ENCODE peak calls at places on chromosomes 5 and 9, in seven cellular contexts. A, L, Z, G, B, F and T are unnamed samples.

GRCh38 chr5:135139397-135140134 is 105.5 kb upstream of the PITX1 start:
- DNase-seq in A (no peak), L (no peak), Z (peak), G (no peak), B (no peak), F (peak), T (no peak)

GRCh38 chr5:126777257-126777973 is 479 bp downstream of the LMNB1 start:
- DNase-seq in A (peak), L (peak), Z (peak), G (peak), B (peak), F (peak), T (peak)

GRCh38 chr5:173644700-173645436 is 28.4 kb upstream of the BOD1 start:
- DNase-seq in A (no peak), L (no peak), Z (peak), G (no peak), B (no peak), F (no peak), T (no peak)

GRCh38 chr9:6106576-6107339 is 91.3 kb upstream of the RANBP6 start:
- DNase-seq in A (peak), L (no peak), Z (peak), G (peak), B (no peak), F (peak), T (no peak)

GRCh38 chr5:143977891-143978448 is 166.0 kb downstream of the HMHB1 start:
- DNase-seq in A (no peak), L (no peak), Z (peak), G (no peak), B (no peak), F (peak), T (no peak)

GRCh38 chr5:69360442-69360841 is 8.9 kb downstream of the AK6 start:
- DNase-seq in A (no peak), L (no peak), Z (no peak), G (no peak), B (no peak), F (no peak), T (no peak)

GRCh38 chr5:181223041-181223728 is at the start of gene TRIM41:
- DNase-seq in A (peak), L (peak), Z (peak), G (peak), B (peak), F (peak), T (peak)

GRCh38 chr5:137605377-137605776 is 106.3 kb upstream of the SPOCK1 start:
- DNase-seq in A (no peak), L (no peak), Z (no peak), G (peak), B (no peak), F (peak), T (no peak)

GRCh38 chr5:57749396-57749795 is 266.8 kb upstream of the ACTBL2 start:
- DNase-seq in A (no peak), L (no peak), Z (no peak), G (no peak), B (no peak), F (peak), T (no peak)

GRCh38 chr5:113089653-113090335 is 113.2 kb downstream of the DCP2 start:
- DNase-seq in A (no peak), L (no peak), Z (no peak), G (no peak), B (no peak), F (peak), T (no peak)

GRCh38 chr9:99345936-99346335 is 123.9 kb downstream of the SEC61B start:
- DNase-seq in A (no peak), L (no peak), Z (peak), G (no peak), B (no peak), F (peak), T (no peak)

GRCh38 chr9:93093449-93094293 is 2.3 kb upstream of the CARD19 start:
- DNase-seq in A (peak), L (no peak), Z (no peak), G (no peak), B (no peak), F (no peak), T (peak)

GRCh38 chr5:3329427-3329826 is 266.2 kb upstream of the IRX1 start:
- DNase-seq in A (no peak), L (no peak), Z (no peak), G (no peak), B (no peak), F (no peak), T (no peak)

GRCh38 chr5:68751651-68752050 is 342.2 kb upstream of the SLC30A5 start:
- DNase-seq in A (no peak), L (no peak), Z (no peak), G (no peak), B (no peak), F (no peak), T (no peak)

GRCh38 chr9:109251080-109251775 is 69.6 kb downstream of the EPB41L4B start:
- DNase-seq in A (no peak), L (no peak), Z (peak), G (no peak), B (no peak), F (no peak), T (no peak)

GRCh38 chr5:156103116-156103860 is 223.7 kb upstream of the SGCD start:
- DNase-seq in A (no peak), L (no peak), Z (no peak), G (no peak), B (no peak), F (peak), T (no peak)

GRCh38 chr5:147234098-147234824 is 565 bp upstream of the STK32A start:
- DNase-seq in A (no peak), L (no peak), Z (no peak), G (peak), B (no peak), F (no peak), T (peak)

GRCh38 chr5:7208911-7209310 is 187.0 kb upstream of the ADCY2 start:
- DNase-seq in A (no peak), L (no peak), Z (no peak), G (no peak), B (no peak), F (no peak), T (no peak)

GRCh38 chr9:80995759-80996158 is 693.6 kb downstream of the TLE1 start:
- DNase-seq in A (no peak), L (no peak), Z (peak), G (no peak), B (no peak), F (peak), T (no peak)